ENCODE peak calls at places on chromosomes 16 and 17, in four cellular contexts. One of them, this sample, is unnamed.
A peak's percentile ranks its signal among the peaks of the same experiment; 100 is the strongest.

GRCh38 chr17:35588196-35588920 is 1.2 kb downstream of the AP2B1 start:
- ATAC-seq in K562: peak; percentile 57
- ATAC-seq in GM12878: peak; percentile 57
- ATAC-seq in gastrocnemius medialis: peak; percentile 64
- ATAC-seq in this sample: no peak

GRCh38 chr16:88993006-88993787 is 16.2 kb upstream of the CBFA2T3 start:
- ATAC-seq in K562: peak; percentile 67
- ATAC-seq in GM12878: peak; percentile 49
- ATAC-seq in gastrocnemius medialis: no peak
- ATAC-seq in this sample: peak; percentile 42

GRCh38 chr16:56189990-56190902 is 1.0 kb upstream of the GNAO1 start:
- ATAC-seq in K562: no peak
- ATAC-seq in GM12878: no peak
- ATAC-seq in gastrocnemius medialis: peak; percentile 11
- ATAC-seq in this sample: no peak

GRCh38 chr17:16492613-16493290 is 759 bp upstream of the LRRC75A start:
- ATAC-seq in K562: no peak
- ATAC-seq in GM12878: no peak
- ATAC-seq in gastrocnemius medialis: no peak
- ATAC-seq in this sample: peak; percentile 1

GRCh38 chr16:20811889-20812439 is 5.6 kb downstream of the REXO5 start:
- ATAC-seq in K562: no peak
- ATAC-seq in GM12878: peak; percentile 18
- ATAC-seq in gastrocnemius medialis: no peak
- ATAC-seq in this sample: no peak

GRCh38 chr16:13936596-13937081 is 16.7 kb downstream of the ERCC4 start:
- ATAC-seq in K562: no peak
- ATAC-seq in GM12878: no peak
- ATAC-seq in gastrocnemius medialis: peak; percentile 67
- ATAC-seq in this sample: peak; percentile 70

GRCh38 chr16:67423015-67423414 is 6.7 kb upstream of the ZDHHC1 start:
- ATAC-seq in K562: no peak
- ATAC-seq in GM12878: no peak
- ATAC-seq in gastrocnemius medialis: no peak
- ATAC-seq in this sample: no peak

GRCh38 chr17:8285270-8286181 is 2.9 kb upstream of the RANGRF start:
- ATAC-seq in K562: no peak
- ATAC-seq in GM12878: no peak
- ATAC-seq in gastrocnemius medialis: no peak
- ATAC-seq in this sample: no peak

GRCh38 chr17:8791910-8792270 is 7.3 kb downstream of the MFSD6L start:
- ATAC-seq in K562: no peak
- ATAC-seq in GM12878: peak; percentile 29
- ATAC-seq in gastrocnemius medialis: no peak
- ATAC-seq in this sample: no peak

GRCh38 chr17:12643812-12644211 is 21.9 kb upstream of the MYOCD start:
- ATAC-seq in K562: no peak
- ATAC-seq in GM12878: no peak
- ATAC-seq in gastrocnemius medialis: no peak
- ATAC-seq in this sample: no peak
- H3K9me3 ChIP-seq in K562: no peaks in the 10 kb centered on the region
- H3K9me3 ChIP-seq in GM12878: no peaks in the 10 kb centered on the region
- H3K9me3 ChIP-seq in gastrocnemius medialis: no peaks in the 10 kb centered on the region
- H3K9me3 ChIP-seq in this sample: no peaks in the 10 kb centered on the region

GRCh38 chr17:21365016-21365415 is 11.1 kb upstream of the KCNJ12 start:
- ATAC-seq in K562: no peak
- ATAC-seq in GM12878: no peak
- ATAC-seq in gastrocnemius medialis: no peak
- ATAC-seq in this sample: no peak
- H3K27me3 ChIP-seq in K562: peaks cover 14% of the 10 kb centered on the region
- H3K27me3 ChIP-seq in GM12878: no peaks in the 10 kb centered on the region
- H3K27me3 ChIP-seq in gastrocnemius medialis: no peaks in the 10 kb centered on the region
- H3K27me3 ChIP-seq in this sample: no peaks in the 10 kb centered on the region

GRCh38 chr16:62639890-62640289 is 603.7 kb upstream of the CDH8 start:
- ATAC-seq in K562: no peak
- ATAC-seq in GM12878: no peak
- ATAC-seq in gastrocnemius medialis: no peak
- ATAC-seq in this sample: no peak
- H3K9me3 ChIP-seq in K562: no peaks in the 10 kb centered on the region
- H3K9me3 ChIP-seq in GM12878: no peaks in the 10 kb centered on the region
- H3K9me3 ChIP-seq in gastrocnemius medialis: no peaks in the 10 kb centered on the region
- H3K9me3 ChIP-seq in this sample: peaks cover 8% of the 10 kb centered on the region

GRCh38 chr17:79743614-79744013 is 12.9 kb downstream of the ENPP7 start:
- ATAC-seq in K562: no peak
- ATAC-seq in GM12878: no peak
- ATAC-seq in gastrocnemius medialis: no peak
- ATAC-seq in this sample: no peak

GRCh38 chr17:79742951-79743476 is 12.3 kb downstream of the ENPP7 start:
- ATAC-seq in K562: no peak
- ATAC-seq in GM12878: no peak
- ATAC-seq in gastrocnemius medialis: no peak
- ATAC-seq in this sample: no peak

GRCh38 chr17:79741751-79742588 is 11.2 kb downstream of the ENPP7 start:
- ATAC-seq in K562: peak; percentile 89
- ATAC-seq in GM12878: peak; percentile 83
- ATAC-seq in gastrocnemius medialis: peak; percentile 65
- ATAC-seq in this sample: peak; percentile 68

GRCh38 chr17:79741401-79741750 is 10.6 kb downstream of the ENPP7 start:
- ATAC-seq in K562: no peak
- ATAC-seq in GM12878: no peak
- ATAC-seq in gastrocnemius medialis: no peak
- ATAC-seq in this sample: no peak

DNA sequence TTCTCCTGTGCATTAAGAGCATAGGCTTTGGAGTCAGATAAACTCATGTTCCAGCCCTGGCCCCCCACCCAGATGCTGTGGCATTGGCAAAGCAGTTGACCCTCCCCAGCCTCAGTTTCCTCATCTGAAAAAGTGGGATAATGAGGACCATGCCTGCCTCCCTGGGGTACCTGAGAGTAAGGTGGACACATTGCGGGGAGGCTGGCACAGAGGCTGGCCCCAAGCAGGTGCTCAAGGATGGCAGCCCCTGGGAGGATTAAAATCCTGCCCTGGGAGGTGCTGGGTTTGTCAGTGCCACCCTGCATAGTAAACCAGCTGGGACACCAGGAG is 11.8 kb downstream of the ENPP7 start:
- ATAC-seq in K562: no peak
- ATAC-seq in GM12878: no peak
- ATAC-seq in gastrocnemius medialis: no peak
- ATAC-seq in this sample: no peak
- H3K27me3 ChIP-seq in K562: peaks cover 31% of the 10 kb centered on the region
- H3K27me3 ChIP-seq in GM12878: peaks cover 7% of the 10 kb centered on the region
- H3K27me3 ChIP-seq in gastrocnemius medialis: peaks cover 66% of the 10 kb centered on the region
- H3K27me3 ChIP-seq in this sample: peaks cover 90% of the 10 kb centered on the region

This sample was measured in gastroesophageal sphincter.